ENCODE peak calls at places on chromosomes 16 and 17, in nine cellular contexts. F, S, L, I, R, J, K, Y and B are unnamed samples.

GRCh38 chr17:80270836-80271235 is 10.2 kb downstream of the RNF213 start:
- DNase-seq in F (peak), S (peak), L (no peak), I (peak), R (no peak), J (peak), K (peak), Y (no peak), B (no peak)

GRCh38 chr16:80369559-80369958 is 171.2 kb upstream of the DYNLRB2 start:
- DNase-seq in F (no peak), S (peak), L (peak), I (peak), R (peak), J (peak), K (peak), Y (no peak), B (no peak)

GRCh38 chr17:1035546-1036170 is 38.7 kb downstream of the TIMM22 start:
- DNase-seq in F (no peak), S (no peak), L (no peak), I (no peak), R (no peak), J (no peak), K (peak), Y (no peak), B (no peak)

GRCh38 chr17:17227608-17228520 is 9.1 kb downstream of the FLCN start:
- DNase-seq in F (no peak), S (no peak), L (peak), I (no peak), R (no peak), J (no peak), K (no peak), Y (peak), B (no peak)

GRCh38 chr17:78355701-78356100 is 4.2 kb downstream of the SOCS3 start:
- DNase-seq in F (no peak), S (no peak), L (no peak), I (peak), R (peak), J (no peak), K (no peak), Y (no peak), B (no peak)

GRCh38 chr16:1786242-1787055 is 3.7 kb downstream of the NUBP2 start:
- DNase-seq in F (no peak), S (no peak), L (no peak), I (no peak), R (no peak), J (no peak), K (no peak), Y (no peak), B (no peak)

GRCh38 chr17:78322858-78323455 is 36.9 kb downstream of the SOCS3 start:
- DNase-seq in F (no peak), S (peak), L (no peak), I (peak), R (no peak), J (no peak), K (peak), Y (no peak), B (no peak)

GRCh38 chr16:3157229-3158013 is 22.6 kb downstream of the ZNF213 start:
- DNase-seq in F (peak), S (peak), L (peak), I (peak), R (peak), J (peak), K (peak), Y (peak), B (peak)

GRCh38 chr17:66647391-66647983 is 187.4 kb upstream of the CACNG5 start:
- DNase-seq in F (no peak), S (no peak), L (no peak), I (no peak), R (no peak), J (no peak), K (no peak), Y (no peak), B (no peak)

GRCh38 chr16:23014592-23014991 is 134.7 kb downstream of the USP31 start:
- DNase-seq in F (no peak), S (no peak), L (no peak), I (no peak), R (peak), J (peak), K (peak), Y (no peak), B (no peak)

GRCh38 chr17:61837175-61838051 is 25.9 kb downstream of the BRIP1 start:
- DNase-seq in F (peak), S (peak), L (peak), I (peak), R (peak), J (peak), K (peak), Y (no peak), B (peak)

GRCh38 chr16:69589434-69590269 is 23.9 kb downstream of the NFAT5 start:
- DNase-seq in F (no peak), S (no peak), L (no peak), I (peak), R (no peak), J (no peak), K (no peak), Y (no peak), B (no peak)

GRCh38 chr16:1156111-1156982 is 3.4 kb downstream of the CACNA1H start:
- DNase-seq in F (no peak), S (no peak), L (no peak), I (no peak), R (no peak), J (no peak), K (no peak), Y (no peak), B (no peak)

GRCh38 chr17:33169580-33170285 is 123.4 kb downstream of the ASIC2 start:
- DNase-seq in F (no peak), S (no peak), L (no peak), I (no peak), R (peak), J (peak), K (peak), Y (no peak), B (no peak)

GRCh38 chr16:77873066-77873465 is 84.7 kb downstream of the VAT1L start:
- DNase-seq in F (no peak), S (no peak), L (no peak), I (no peak), R (no peak), J (no peak), K (no peak), Y (no peak), B (no peak)

GRCh38 chr16:49674990-49675389 is 180.9 kb downstream of the ZNF423 start:
- DNase-seq in F (no peak), S (no peak), L (no peak), I (no peak), R (no peak), J (no peak), K (no peak), Y (no peak), B (no peak)

GRCh38 chr17:45782889-45783592 is 1.1 kb upstream of the CRHR1 start:
- DNase-seq in F (peak), S (no peak), L (no peak), I (peak), R (no peak), J (peak), K (peak), Y (no peak), B (no peak)

GRCh38 chr16:85491798-85492616 is 121.1 kb upstream of the GSE1 start:
- DNase-seq in F (no peak), S (no peak), L (peak), I (no peak), R (no peak), J (no peak), K (peak), Y (peak), B (no peak)

GRCh38 chr17:39671651-39672521 is 3.6 kb downstream of the PNMT start:
- DNase-seq in F (no peak), S (peak), L (peak), I (peak), R (peak), J (peak), K (peak), Y (peak), B (no peak)

GRCh38 chr17:27322690-27323508 is 29.0 kb downstream of the WSB1 start:
- DNase-seq in F (no peak), S (no peak), L (no peak), I (no peak), R (no peak), J (no peak), K (no peak), Y (no peak), B (no peak)

GRCh38 chr17:18040287-18040858 is 1.2 kb downstream of the GID4 start:
- DNase-seq in F (no peak), S (no peak), L (no peak), I (no peak), R (no peak), J (no peak), K (peak), Y (no peak), B (no peak)

GRCh38 chr16:88897696-88898425 is 31.4 kb upstream of the PABPN1L start:
- DNase-seq in F (no peak), S (no peak), L (no peak), I (no peak), R (no peak), J (no peak), K (no peak), Y (no peak), B (no peak)

GRCh38 chr17:75684924-75685323 is 17.8 kb downstream of the SAP30BP start:
- DNase-seq in F (no peak), S (no peak), L (peak), I (no peak), R (no peak), J (peak), K (peak), Y (no peak), B (peak)

GRCh38 chr17:4706121-4706520 is 2.2 kb upstream of the PELP1 start:
- DNase-seq in F (no peak), S (peak), L (no peak), I (no peak), R (peak), J (no peak), K (peak), Y (no peak), B (no peak)

GRCh38 chr16:65153365-65154105 is 31.7 kb upstream of the CDH11 start:
- DNase-seq in F (no peak), S (no peak), L (no peak), I (no peak), R (no peak), J (no peak), K (no peak), Y (no peak), B (no peak)

GRCh38 chr16:1158456-1159324 is 5.8 kb downstream of the CACNA1H start:
- DNase-seq in F (no peak), S (no peak), L (no peak), I (peak), R (peak), J (no peak), K (peak), Y (peak), B (no peak)

GRCh38 chr16:26672206-26672605 is 394.5 kb upstream of the C16orf82 start:
- DNase-seq in F (no peak), S (no peak), L (no peak), I (no peak), R (no peak), J (no peak), K (no peak), Y (no peak), B (no peak)

GRCh38 chr17:31508310-31509094 is 117.0 kb downstream of the RAB11FIP4 start:
- DNase-seq in F (peak), S (no peak), L (no peak), I (peak), R (peak), J (peak), K (peak), Y (no peak), B (no peak)

GRCh38 chr16:67969286-67970039 is 1.0 kb upstream of the SLC12A4 start:
- DNase-seq in F (no peak), S (no peak), L (no peak), I (no peak), R (no peak), J (no peak), K (no peak), Y (no peak), B (no peak)

GRCh38 chr17:53629188-53629587 is 193.5 kb upstream of the KIF2B start:
- DNase-seq in F (no peak), S (peak), L (no peak), I (peak), R (peak), J (no peak), K (peak), Y (no peak), B (no peak)

GRCh38 chr17:6701719-6702118 is 11.4 kb downstream of the SLC13A5 start:
- DNase-seq in F (no peak), S (peak), L (no peak), I (peak), R (no peak), J (peak), K (peak), Y (peak), B (no peak)

GRCh38 chr16:2963611-2964415 is at the start of gene KREMEN2:
- DNase-seq in F (no peak), S (no peak), L (no peak), I (no peak), R (no peak), J (peak), K (peak), Y (no peak), B (no peak)

GRCh38 chr17:65790241-65790640 is 228.8 kb upstream of the AXIN2 start:
- DNase-seq in F (no peak), S (no peak), L (no peak), I (no peak), R (no peak), J (no peak), K (no peak), Y (no peak), B (no peak)

GRCh38 chr17:40303009-40303657 is 5.8 kb upstream of the RARA start:
- DNase-seq in F (no peak), S (peak), L (no peak), I (peak), R (peak), J (peak), K (peak), Y (no peak), B (no peak)

GRCh38 chr17:60372790-60373483 is 19.0 kb downstream of the USP32 start:
- DNase-seq in F (no peak), S (peak), L (no peak), I (peak), R (peak), J (peak), K (peak), Y (no peak), B (peak)

GRCh38 chr17:6523330-6523729 is 33.0 kb downstream of the PITPNM3 start:
- DNase-seq in F (no peak), S (no peak), L (no peak), I (peak), R (peak), J (peak), K (peak), Y (peak), B (no peak)

GRCh38 chr16:12503201-12503600 is 300.5 kb downstream of the CPPED1 start:
- DNase-seq in F (no peak), S (no peak), L (no peak), I (no peak), R (no peak), J (no peak), K (no peak), Y (no peak), B (no peak)

GRCh38 chr17:64039106-64039400 is 18.6 kb upstream of the ICAM2 start:
- DNase-seq in F (no peak), S (no peak), L (no peak), I (no peak), R (no peak), J (no peak), K (no peak), Y (no peak), B (no peak)

GRCh38 chr17:48612854-48613691 is 2.0 kb downstream of the HOXB8 start:
- DNase-seq in F (peak), S (no peak), L (no peak), I (no peak), R (peak), J (peak), K (peak), Y (no peak), B (no peak)

GRCh38 chr17:48612456-48612853 is 1.6 kb upstream of the HOXB7 start:
- DNase-seq in F (no peak), S (no peak), L (no peak), I (no peak), R (peak), J (peak), K (peak), Y (no peak), B (no peak)

GRCh38 chr17:48615212-48615962 is at the start of gene HOXB8:
- DNase-seq in F (no peak), S (no peak), L (no peak), I (no peak), R (no peak), J (no peak), K (no peak), Y (no peak), B (no peak)

GRCh38 chr17:48614904-48615211 is 234 bp downstream of the HOXB8 start:
- DNase-seq in F (no peak), S (no peak), L (no peak), I (no peak), R (no peak), J (peak), K (no peak), Y (no peak), B (no peak)

GRCh38 chr17:48613862-48614694 is 1.0 kb downstream of the HOXB8 start:
- DNase-seq in F (no peak), S (no peak), L (no peak), I (no peak), R (peak), J (peak), K (peak), Y (no peak), B (no peak)
- H3K4me3 ChIP-seq in F (peak), S (peak), L (no peak), I (no peak), R (peak), J (peak), K (no peak), Y (no peak), B (peak)

GRCh38 chr17:81552244-81553017 is at the start of gene FAAP100:
- DNase-seq in F (peak), S (peak), L (peak), I (peak), R (peak), J (peak), K (peak), Y (peak), B (no peak)

GRCh38 chr17:81550285-81550684 is 1.9 kb downstream of the FAAP100 start:
- DNase-seq in F (no peak), S (no peak), L (no peak), I (no peak), R (no peak), J (no peak), K (no peak), Y (no peak), B (no peak)

GRCh38 chr17:81553018-81553615 is 964 bp upstream of the FAAP100 start:
- DNase-seq in F (peak), S (peak), L (peak), I (peak), R (peak), J (peak), K (peak), Y (peak), B (peak)

GRCh38 chr17:81550830-81551457 is 1.2 kb downstream of the FAAP100 start:
- DNase-seq in F (no peak), S (no peak), L (no peak), I (no peak), R (no peak), J (no peak), K (no peak), Y (peak), B (no peak)

DNA sequence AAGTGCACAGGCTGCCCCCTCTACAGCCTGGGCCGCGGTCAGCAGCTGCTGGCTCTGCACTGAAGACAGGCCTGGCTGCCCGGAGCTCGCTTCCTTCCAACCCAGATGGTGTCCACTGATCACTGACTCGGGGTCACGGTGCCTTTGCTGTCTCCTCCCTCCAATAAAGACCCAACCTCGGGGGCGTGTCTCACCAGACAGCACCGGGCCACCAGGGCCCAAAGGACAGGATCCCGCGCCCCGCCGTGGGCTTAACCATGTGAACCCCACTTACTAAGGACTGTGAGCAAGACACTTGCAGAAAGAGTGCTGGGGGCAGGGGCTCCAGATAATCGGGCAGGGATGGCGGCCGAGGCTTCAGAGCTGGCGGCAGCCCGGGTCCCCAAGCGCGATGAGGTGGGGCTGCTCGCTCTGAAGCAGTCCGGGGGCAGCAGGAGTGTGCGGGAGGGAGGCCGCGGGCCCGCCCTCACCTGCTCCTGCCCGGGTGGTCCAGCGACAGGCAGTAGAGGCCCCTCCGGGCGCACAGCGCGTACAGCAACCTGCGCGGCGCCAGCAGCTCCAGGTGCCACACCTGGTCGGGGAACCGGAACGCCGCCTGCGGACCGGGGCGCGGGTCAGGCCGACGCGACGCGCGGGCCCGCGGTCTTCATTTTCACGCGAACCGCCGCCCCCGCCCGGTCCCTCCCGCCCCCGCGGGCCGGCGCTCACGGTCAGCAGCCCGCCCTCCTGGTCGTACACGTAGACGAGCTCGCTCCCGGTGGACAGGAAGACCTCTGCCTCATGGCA is 502 bp downstream of the FAAP100 start:
- DNase-seq in F (no peak), S (no peak), L (no peak), I (no peak), R (peak), J (peak), K (peak), Y (peak), B (no peak)
- H3K4me3 ChIP-seq in F (peak), S (peak), L (peak), I (peak), R (peak), J (peak), K (peak), Y (peak), B (peak)

GRCh38 chr17:74431568-74432483 is at the start of gene GPRC5C:
- DNase-seq in F (no peak), S (no peak), L (peak), I (peak), R (no peak), J (peak), K (peak), Y (peak), B (no peak)
- H3K4me3 ChIP-seq in F (peak), S (peak), L (peak), I (peak), R (no peak), J (peak), K (peak), Y (peak), B (peak)

DNA sequence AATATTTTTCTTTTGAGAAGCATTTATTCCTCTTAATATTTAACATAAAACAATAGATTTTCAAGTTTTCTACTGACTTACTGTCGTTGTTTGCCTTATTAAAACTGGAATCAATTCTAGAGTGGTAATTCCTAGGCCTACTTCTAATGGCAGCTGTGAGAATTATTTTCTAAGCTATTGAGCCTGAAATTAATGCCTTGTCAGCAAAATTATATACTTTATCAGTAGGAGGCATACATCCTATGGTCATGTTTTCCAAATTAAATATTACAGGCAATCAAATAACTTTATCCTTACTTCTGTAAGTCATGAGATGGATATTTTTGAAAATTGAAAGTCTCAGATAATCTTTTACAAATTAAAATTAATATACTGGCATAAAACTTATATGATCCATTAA is 239.1 kb upstream of the CNTNAP4 start:
- DNase-seq in F (no peak), S (no peak), L (no peak), I (no peak), R (no peak), J (no peak), K (no peak), Y (no peak), B (no peak)
- H3K4me3 ChIP-seq in F (no peak), S (no peak), L (no peak), I (no peak), R (no peak), J (no peak), K (no peak), Y (no peak), B (no peak)